ENCODE peak calls at places on chromosomes 13 and 19, in six cellular contexts. O, E, S, P, H and A are unnamed samples.

GRCh38 chr19:8209111-8209964 is at the start of gene CERS4:
- DNase-seq in O (no peak), E (peak), S (peak), P (no peak), H (peak), A (peak)

GRCh38 chr13:47168086-47168485 is 271.2 kb upstream of the HTR2A start:
- DNase-seq in O (peak), E (peak), S (peak), P (peak), H (no peak), A (no peak)

GRCh38 chr19:411723-412355 is 2.9 kb upstream of the C2CD4C start:
- DNase-seq in O (no peak), E (no peak), S (no peak), P (no peak), H (no peak), A (no peak)

GRCh38 chr13:110652231-110652730 is 36.9 kb downstream of the NAXD start:
- DNase-seq in O (no peak), E (no peak), S (no peak), P (no peak), H (no peak), A (no peak)

GRCh38 chr13:25372275-25373081 is 704 bp downstream of the ATP8A2 start:
- DNase-seq in O (no peak), E (no peak), S (no peak), P (no peak), H (no peak), A (peak)

GRCh38 chr13:48783831-48784230 is 130.1 kb downstream of the CYSLTR2 start:
- DNase-seq in O (no peak), E (no peak), S (no peak), P (no peak), H (no peak), A (no peak)

GRCh38 chr19:38045554-38046253 is 138.7 kb downstream of the SIPA1L3 start:
- DNase-seq in O (no peak), E (no peak), S (no peak), P (no peak), H (no peak), A (no peak)

GRCh38 chr13:76016799-76017198 is 380.7 kb downstream of the LMO7 start:
- DNase-seq in O (peak), E (peak), S (peak), P (no peak), H (peak), A (peak)

GRCh38 chr13:96726651-96727050 is 267.6 kb downstream of the OXGR1 start:
- DNase-seq in O (no peak), E (no peak), S (no peak), P (no peak), H (no peak), A (no peak)

GRCh38 chr19:2050991-2051770 is at the start of gene MKNK2:
- DNase-seq in O (peak), E (peak), S (peak), P (no peak), H (peak), A (peak)

GRCh38 chr13:67328895-67329294 is 98.8 kb upstream of the PCDH9 start:
- DNase-seq in O (no peak), E (no peak), S (no peak), P (no peak), H (no peak), A (no peak)

GRCh38 chr19:4539169-4539696 is 603 bp downstream of the LRG1 start:
- DNase-seq in O (no peak), E (no peak), S (no peak), P (no peak), H (no peak), A (no peak)

GRCh38 chr13:51006067-51006800 is 96.6 kb downstream of the RNASEH2B start:
- DNase-seq in O (peak), E (no peak), S (peak), P (no peak), H (no peak), A (peak)

GRCh38 chr19:13408889-13409518 is 97.3 kb downstream of the CACNA1A start:
- DNase-seq in O (no peak), E (no peak), S (no peak), P (no peak), H (no peak), A (no peak)

GRCh38 chr19:42214810-42215209 is 2.7 kb downstream of the DEDD2 start:
- DNase-seq in O (no peak), E (no peak), S (no peak), P (no peak), H (no peak), A (no peak)

GRCh38 chr19:3670258-3670795 is 29.9 kb downstream of the PIP5K1C start:
- DNase-seq in O (peak), E (peak), S (peak), P (no peak), H (peak), A (peak)

GRCh38 chr19:16581145-16581970 is 9.1 kb upstream of the SLC35E1 start:
- DNase-seq in O (no peak), E (no peak), S (no peak), P (no peak), H (no peak), A (peak)

GRCh38 chr19:58001895-58002369 is 688 bp downstream of the ZNF606 start:
- DNase-seq in O (peak), E (no peak), S (peak), P (no peak), H (no peak), A (no peak)

GRCh38 chr19:23002690-23003422 is at the start of gene ZNF728:
- DNase-seq in O (peak), E (no peak), S (peak), P (no peak), H (peak), A (no peak)

GRCh38 chr19:3958836-3959765 is 11.8 kb downstream of the DAPK3 start:
- DNase-seq in O (no peak), E (no peak), S (no peak), P (no peak), H (no peak), A (no peak)

GRCh38 chr19:32971012-32971595 is 654 bp downstream of the CEP89 start:
- DNase-seq in O (no peak), E (peak), S (no peak), P (no peak), H (peak), A (peak)

GRCh38 chr19:31733591-31733990 is 384.4 kb upstream of the TSHZ3 start:
- DNase-seq in O (no peak), E (no peak), S (no peak), P (no peak), H (no peak), A (no peak)

GRCh38 chr13:79492313-79492798 is 11.4 kb downstream of the NDFIP2 start:
- DNase-seq in O (peak), E (peak), S (peak), P (no peak), H (no peak), A (peak)

GRCh38 chr19:17323973-17324327 is 10.7 kb downstream of the ANO8 start:
- DNase-seq in O (no peak), E (no peak), S (no peak), P (no peak), H (peak), A (no peak)

GRCh38 chr13:49569993-49570689 is 15.2 kb downstream of the RCBTB1 start:
- DNase-seq in O (no peak), E (peak), S (no peak), P (no peak), H (no peak), A (peak)

GRCh38 chr13:86945596-86945995 is 725.6 kb upstream of the SLITRK5 start:
- DNase-seq in O (peak), E (no peak), S (no peak), P (no peak), H (no peak), A (no peak)

GRCh38 chr19:35383536-35383935 is 12.7 kb downstream of the GPR42 start:
- DNase-seq in O (no peak), E (no peak), S (no peak), P (no peak), H (no peak), A (no peak)

GRCh38 chr19:7751157-7751783 is 3.9 kb upstream of the CD209 start:
- DNase-seq in O (peak), E (no peak), S (peak), P (no peak), H (no peak), A (no peak)

GRCh38 chr13:31742102-31742695 is 2.9 kb downstream of the RXFP2 start:
- DNase-seq in O (peak), E (peak), S (peak), P (no peak), H (peak), A (peak)